ENCODE peak calls at places on chromosome 2, in eight cellular contexts. W, J, M, Q, B, F, L and R are unnamed samples.

GRCh38 chr2:65024149-65024829 is 31.9 kb upstream of the CEP68 start:
- DNase-seq in M (no peak), Q (peak), W (peak), L (no peak), J (no peak), F (no peak), B (no peak), R (no peak)

GRCh38 chr2:120424274-120424796 is 78.4 kb downstream of the INHBB start:
- DNase-seq in M (peak), W (no peak), B (no peak), F (no peak), Q (no peak), L (no peak), J (no peak), R (no peak)

GRCh38 chr2:63699549-63699839 is 110.7 kb downstream of the MDH1 start:
- DNase-seq in Q (peak), W (peak), B (no peak), J (no peak), F (no peak), M (no peak), L (no peak), R (no peak)

GRCh38 chr2:109607766-109608165 is 6.0 kb downstream of the SEPTIN10 start:
- DNase-seq in M (no peak), F (no peak), Q (peak), J (no peak), L (no peak), W (peak), B (no peak), R (no peak)

GRCh38 chr2:9232886-9233285 is 26.3 kb downstream of the ASAP2 start:
- DNase-seq in W (no peak), L (no peak), B (no peak), Q (peak), J (no peak), F (no peak), M (no peak), R (no peak)

GRCh38 chr2:207163815-207164747 is 1.7 kb downstream of the KLF7 start:
- DNase-seq in M (peak), F (peak), J (no peak), L (peak), B (no peak), W (no peak), Q (peak), R (peak)

GRCh38 chr2:73979021-73979420 is 5.7 kb upstream of the TET3 start:
- DNase-seq in Q (no peak), L (no peak), F (peak), W (no peak), J (no peak), M (no peak), B (no peak), R (no peak)

GRCh38 chr2:20925265-20925889 is 102.5 kb upstream of the LDAH start:
- DNase-seq in Q (no peak), J (no peak), F (peak), B (no peak), L (peak), W (no peak), M (no peak), R (no peak)

GRCh38 chr2:42556351-42556890 is 12.0 kb upstream of the MTA3 start:
- DNase-seq in L (no peak), M (no peak), F (peak), B (no peak), Q (no peak), J (no peak), W (no peak), R (no peak)

GRCh38 chr2:30366199-30366691 is 80.8 kb upstream of the LCLAT1 start:
- DNase-seq in B (no peak), L (peak), W (peak), M (no peak), F (no peak), Q (peak), J (no peak), R (no peak)

GRCh38 chr2:241163601-241164118 is 13.4 kb downstream of the PPP1R7 start:
- DNase-seq in L (no peak), F (no peak), W (no peak), M (peak), Q (no peak), B (no peak), J (no peak), R (no peak)

GRCh38 chr2:240442891-240443715 is 7.6 kb downstream of the GPC1 start:
- DNase-seq in W (no peak), B (no peak), L (no peak), M (no peak), J (no peak), F (no peak), Q (no peak), R (no peak)

GRCh38 chr2:120771556-120772208 is 36.0 kb downstream of the GLI2 start:
- DNase-seq in F (no peak), W (peak), M (peak), L (no peak), Q (peak), J (no peak), B (no peak), R (no peak)

GRCh38 chr2:222652856-222653255 is 3.0 kb downstream of the FARSB start:
- DNase-seq in Q (no peak), L (no peak), B (no peak), M (no peak), F (no peak), J (no peak), W (no peak), R (no peak)

GRCh38 chr2:54710216-54710615 is 13.2 kb upstream of the EML6 start:
- DNase-seq in Q (no peak), W (no peak), M (no peak), J (no peak), B (no peak), F (no peak), L (no peak), R (no peak)

GRCh38 chr2:204738721-204739120 is 193.4 kb downstream of the PARD3B start:
- DNase-seq in Q (no peak), M (no peak), F (no peak), J (no peak), W (peak), L (no peak), B (no peak), R (no peak)

GRCh38 chr2:75054296-75054695 is 95.9 kb downstream of the POLE4 start:
- DNase-seq in M (no peak), B (no peak), W (peak), Q (peak), L (no peak), F (no peak), J (no peak), R (no peak)

GRCh38 chr2:62320657-62321357 is 124.9 kb downstream of the B3GNT2 start:
- DNase-seq in J (no peak), B (no peak), W (no peak), F (peak), Q (no peak), L (no peak), M (no peak), R (no peak)

GRCh38 chr2:75722687-75723086 is 12.0 kb upstream of the GCFC2 start:
- DNase-seq in Q (no peak), L (no peak), M (no peak), B (no peak), J (no peak), F (no peak), W (no peak), R (no peak)

GRCh38 chr2:224466315-224466714 is 64.4 kb upstream of the FAM124B start:
- DNase-seq in W (no peak), F (peak), L (no peak), Q (no peak), M (no peak), J (no peak), B (no peak), R (no peak)

GRCh38 chr2:16386000-16386399 is 279.6 kb downstream of the CYRIA start:
- DNase-seq in J (no peak), M (no peak), Q (no peak), B (no peak), W (no peak), L (no peak), F (no peak), R (no peak)

GRCh38 chr2:210356944-210357343 is 42.0 kb upstream of the MYL1 start:
- DNase-seq in W (no peak), F (peak), B (no peak), J (no peak), L (no peak), Q (no peak), M (no peak), R (no peak)

GRCh38 chr2:109218792-109219126 is 89.8 kb downstream of the SH3RF3 start:
- DNase-seq in J (no peak), L (no peak), W (no peak), M (no peak), Q (no peak), F (no peak), B (no peak), R (no peak)

GRCh38 chr2:61057562-61057961 is 8.1 kb upstream of the SANBR start:
- DNase-seq in L (no peak), B (no peak), J (no peak), W (no peak), F (no peak), Q (no peak), M (no peak), R (no peak)

GRCh38 chr2:74002515-74003391 is 18.0 kb downstream of the TET3 start:
- DNase-seq in Q (peak), W (peak), L (peak), B (no peak), M (peak), J (no peak), F (peak), R (peak)

GRCh38 chr2:102276549-102277201 is 34.7 kb upstream of the IL1RL1 start:
- DNase-seq in W (no peak), F (no peak), M (no peak), Q (no peak), J (no peak), B (no peak), L (no peak), R (no peak)

GRCh38 chr2:113236367-113237159 is 42.2 kb downstream of the PAX8 start:
- DNase-seq in M (no peak), J (no peak), L (no peak), B (no peak), W (no peak), Q (no peak), F (no peak), R (peak)

GRCh38 chr2:113234721-113235346 is 43.9 kb downstream of the PAX8 start:
- DNase-seq in L (no peak), M (no peak), Q (no peak), J (no peak), F (no peak), W (peak), B (no peak), R (no peak)

GRCh38 chr2:113232123-113232522 is 46.6 kb downstream of the PAX8 start:
- DNase-seq in L (no peak), W (no peak), B (no peak), J (no peak), M (no peak), Q (no peak), F (no peak), R (no peak)

GRCh38 chr2:113232730-113233129 is 46.0 kb downstream of the PAX8 start:
- DNase-seq in Q (no peak), L (no peak), J (no peak), M (no peak), W (no peak), B (no peak), F (no peak), R (no peak)

GRCh38 chr2:113233593-113234550 is 44.8 kb downstream of the PAX8 start:
- DNase-seq in W (peak), J (no peak), B (no peak), L (no peak), F (no peak), M (no peak), Q (peak), R (no peak)
- TF ChIP-seq CTCF in W (peak), J (peak), B (peak), L (no peak), F (peak), M (no peak), Q (no peak), R (no peak)

DNA sequence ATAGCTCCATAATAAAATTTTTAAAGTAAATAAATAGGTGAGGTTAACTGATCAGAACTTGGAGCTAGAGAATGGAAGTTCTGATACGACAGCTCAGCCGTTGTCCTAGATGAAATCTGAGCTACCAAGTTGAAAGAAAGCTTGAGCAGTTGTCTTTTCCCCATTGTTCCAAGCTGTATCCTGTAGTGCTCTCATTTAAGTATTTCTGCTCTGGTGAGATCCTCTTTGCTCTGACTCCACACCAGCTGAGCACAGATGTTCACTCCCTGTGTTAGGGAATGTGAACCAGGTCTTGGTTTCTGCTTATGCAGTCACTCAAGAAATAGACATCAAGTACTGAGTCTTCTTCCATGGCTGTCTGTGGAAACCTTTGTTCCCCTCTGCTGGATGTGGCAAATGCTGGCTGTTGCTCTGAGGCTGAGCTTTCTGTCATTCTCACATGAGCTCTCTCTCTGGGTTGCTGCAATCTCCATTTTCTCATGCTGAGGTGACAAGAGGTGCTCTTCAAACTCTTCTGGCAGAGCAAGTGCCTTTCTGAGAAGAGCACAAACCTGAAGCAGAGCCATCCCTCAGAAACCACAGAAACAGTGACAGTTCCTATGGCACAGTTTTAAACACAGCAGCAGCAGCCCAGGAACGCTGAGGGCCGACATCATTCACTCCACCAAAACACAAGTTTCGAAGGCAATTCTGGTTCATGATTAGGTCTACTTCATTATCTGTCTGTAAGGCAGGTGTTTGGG is 194.1 kb downstream of the SP3 start:
- DNase-seq in W (no peak), F (no peak), J (no peak), Q (no peak), M (no peak), L (no peak), B (no peak), R (no peak)
- TF ChIP-seq CTCF in W (no peak), F (no peak), J (no peak), Q (no peak), M (no peak), L (no peak), B (no peak), R (no peak)

GRCh38 chr2:96407919-96408550 is 72.5 kb downstream of the NCAPH start:
- DNase-seq in J (no peak), Q (no peak), W (no peak), M (no peak), L (no peak), F (no peak), B (no peak), R (no peak)

GRCh38 chr2:96409543-96410184 is 74.1 kb downstream of the NCAPH start:
- DNase-seq in B (no peak), Q (peak), M (peak), W (no peak), J (no peak), L (no peak), F (no peak), R (peak)

GRCh38 chr2:96412307-96413066 is 76.9 kb downstream of the NCAPH start:
- DNase-seq in W (no peak), M (no peak), B (no peak), J (no peak), F (no peak), L (no peak), Q (peak), R (no peak)

GRCh38 chr2:96407041-96407918 is 71.7 kb downstream of the NCAPH start:
- DNase-seq in J (peak), F (peak), B (no peak), M (peak), Q (peak), W (peak), L (peak), R (peak)

GRCh38 chr2:96408631-96409542 is 73.3 kb downstream of the NCAPH start:
- DNase-seq in J (no peak), F (no peak), W (peak), B (no peak), L (no peak), M (no peak), Q (peak), R (peak)
- TF ChIP-seq CTCF in J (no peak), F (no peak), W (peak), B (peak), L (no peak), M (no peak), Q (no peak), R (no peak)

DNA sequence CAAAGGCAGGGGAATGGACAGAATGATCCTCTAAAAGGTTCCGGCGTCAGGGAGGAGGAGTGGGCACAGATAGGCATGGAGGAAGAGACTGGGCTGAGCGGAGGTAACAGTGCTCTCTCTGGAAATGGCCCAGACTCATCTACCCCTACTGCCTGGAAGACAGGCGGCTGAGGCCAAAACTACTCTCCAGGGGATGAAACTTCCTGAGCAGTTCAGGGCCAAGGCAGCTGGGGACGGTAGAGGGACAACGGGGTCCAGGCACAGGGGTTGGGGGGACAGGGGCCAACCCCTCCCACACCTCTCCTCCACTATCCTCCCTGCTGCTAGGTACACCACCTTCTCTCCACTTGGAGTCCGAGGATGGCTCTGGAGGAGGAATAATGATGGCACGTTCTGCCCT is 94.3 kb downstream of the TNS1 start:
- DNase-seq in J (no peak), W (no peak), L (no peak), Q (no peak), F (no peak), B (no peak), M (no peak), R (no peak)
- TF ChIP-seq CTCF in J (no peak), W (no peak), L (no peak), Q (no peak), F (no peak), B (no peak), M (no peak), R (no peak)

GRCh38 chr2:172811027-172811426 is 75.4 kb downstream of the RAPGEF4 start:
- DNase-seq in F (no peak), J (peak), L (no peak), W (no peak), B (no peak), Q (no peak), M (no peak), R (no peak)

GRCh38 chr2:172817411-172817810 is 81.8 kb downstream of the RAPGEF4 start:
- DNase-seq in B (no peak), W (peak), F (no peak), L (no peak), Q (peak), J (no peak), M (no peak), R (no peak)

DNA sequence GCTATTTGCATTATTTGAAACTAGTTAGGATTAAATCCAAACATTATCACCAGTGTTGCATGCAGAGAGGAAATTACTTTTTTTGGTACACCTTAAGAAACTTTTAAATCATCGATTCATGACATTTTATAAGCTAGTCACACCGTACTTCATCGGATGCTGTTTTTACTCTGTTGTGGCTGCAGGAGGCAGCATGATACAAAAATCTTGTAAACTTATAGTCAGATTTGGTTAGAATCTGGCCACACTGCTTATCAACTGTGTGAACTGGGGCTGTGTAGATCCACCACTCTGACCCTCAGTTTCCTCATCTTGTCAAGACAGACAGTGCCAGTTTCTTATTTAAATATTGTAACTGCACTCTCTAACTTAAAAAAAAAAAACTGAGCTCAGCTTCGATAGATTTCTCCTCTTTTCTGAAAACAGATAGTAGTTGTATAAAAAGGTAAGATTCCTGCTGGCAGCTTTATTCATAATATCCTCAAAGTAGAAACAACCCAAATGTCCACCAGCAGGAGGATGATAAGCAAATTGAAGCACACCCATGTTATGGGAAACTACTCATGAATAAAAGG is 77.8 kb downstream of the RAPGEF4 start:
- DNase-seq in M (no peak), J (no peak), B (no peak), W (peak), F (peak), Q (peak), L (no peak), R (no peak)
- TF ChIP-seq CTCF in M (no peak), J (no peak), B (peak), W (peak), F (peak), Q (peak), L (peak), R (peak)

GRCh38 chr2:70767094-70767698 is 804 bp downstream of the ADD2 start:
- DNase-seq in F (peak), W (no peak), B (no peak), J (no peak), L (peak), Q (no peak), M (peak), R (no peak)

GRCh38 chr2:70769450-70769849 is 1.4 kb upstream of the ADD2 start:
- DNase-seq in Q (no peak), L (no peak), J (no peak), F (no peak), B (no peak), W (no peak), M (no peak), R (no peak)

GRCh38 chr2:70768585-70769085 is 635 bp upstream of the ADD2 start:
- DNase-seq in J (no peak), B (no peak), F (peak), W (no peak), L (no peak), Q (no peak), M (no peak), R (no peak)

GRCh38 chr2:70766357-70767093 is 1.5 kb downstream of the ADD2 start:
- DNase-seq in F (no peak), J (no peak), Q (no peak), W (no peak), L (no peak), M (no peak), B (no peak), R (no peak)

GRCh38 chr2:70767699-70768584 is at the start of gene ADD2:
- DNase-seq in J (no peak), L (peak), Q (peak), B (no peak), F (peak), M (peak), W (peak), R (no peak)
- TF ChIP-seq CTCF in J (no peak), L (peak), Q (no peak), B (no peak), F (peak), M (no peak), W (no peak), R (no peak)